ENCODE peak calls at places on chromosome 15, in four cellular contexts. G is HepG2, R is H1, I is GM12878. K is an unnamed sample.

GRCh38 chr15:25250906-25251622 is 187.8 kb downstream of the UBE3A start:
- DNase-seq in G (no peak), R (no peak), I (no peak), K (no peak)

GRCh38 chr15:40065166-40065565 is 26.2 kb upstream of the SRP14 start:
- DNase-seq in G (no peak), R (no peak), I (no peak), K (no peak)

GRCh38 chr15:84749111-84749991 is 959 bp downstream of the ZNF592 start:
- DNase-seq in G (peak), R (peak), I (no peak), K (no peak)

GRCh38 chr15:58331903-58332675 is 99.7 kb upstream of the LIPC start:
- DNase-seq in G (peak), R (no peak), I (peak), K (peak)

GRCh38 chr15:84819291-84819768 is 2.2 kb downstream of the ALPK3 start:
- DNase-seq in G (peak), R (no peak), I (no peak), K (no peak)

GRCh38 chr15:66833372-66833771 is 131.3 kb downstream of the SMAD6 start:
- DNase-seq in G (no peak), R (no peak), I (no peak), K (no peak)

GRCh38 chr15:57649138-57649537 is 57.4 kb upstream of the POLR2M start:
- DNase-seq in G (no peak), R (no peak), I (no peak), K (no peak)

GRCh38 chr15:93202405-93202804 is 113.4 kb upstream of the RGMA start:
- DNase-seq in G (no peak), R (peak), I (no peak), K (no peak)

GRCh38 chr15:99248000-99248727 is 1.2 kb downstream of the TTC23 start:
- DNase-seq in G (no peak), R (no peak), I (no peak), K (no peak)

GRCh38 chr15:39028069-39028468 is 463.5 kb upstream of the RASGRP1 start:
- DNase-seq in G (no peak), R (no peak), I (no peak), K (no peak)

GRCh38 chr15:57213783-57214366 is 162.4 kb upstream of the CGNL1 start:
- DNase-seq in G (peak), R (no peak), I (no peak), K (no peak)

GRCh38 chr15:85414495-85414894 is 34.1 kb downstream of the AKAP13 start:
- DNase-seq in G (no peak), R (no peak), I (no peak), K (no peak)

GRCh38 chr15:50123861-50124556 is 5.0 kb upstream of the ATP8B4 start:
- DNase-seq in G (no peak), R (no peak), I (no peak), K (no peak)

GRCh38 chr15:59191855-59192237 is 14.8 kb upstream of the LDHAL6B start:
- DNase-seq in G (no peak), R (no peak), I (no peak), K (no peak)

GRCh38 chr15:59687831-59688230 is 1.3 kb downstream of the BNIP2 start:
- DNase-seq in G (peak), R (no peak), I (peak), K (no peak)

GRCh38 chr15:73078291-73078690 is 26.0 kb downstream of the NEO1 start:
- DNase-seq in G (no peak), R (no peak), I (no peak), K (no peak)

GRCh38 chr15:82855286-82856092 is 46.1 kb downstream of the WHAMM start:
- DNase-seq in G (no peak), R (no peak), I (no peak), K (no peak)

GRCh38 chr15:45095661-45096060 is 18.3 kb downstream of the DUOX2 start:
- DNase-seq in G (no peak), R (no peak), I (no peak), K (no peak)

GRCh38 chr15:86916671-86917450 is 837.2 kb downstream of the AGBL1 start:
- DNase-seq in G (no peak), R (no peak), I (no peak), K (no peak)

GRCh38 chr15:75054172-75054897 is 30.9 kb downstream of the PPCDC start:
- DNase-seq in G (no peak), R (no peak), I (no peak), K (no peak)
- TF ChIP-seq SUZ12 in G (no peak), R (no peak), I (no peak), K (no peak)

GRCh38 chr15:52247481-52247880 is 48.1 kb downstream of the MYO5C start:
- DNase-seq in G (no peak), R (no peak), I (no peak), K (no peak)
- H3K4me3 ChIP-seq in G (no peak), R (no peak), I (no peak), K (no peak)

DNA sequence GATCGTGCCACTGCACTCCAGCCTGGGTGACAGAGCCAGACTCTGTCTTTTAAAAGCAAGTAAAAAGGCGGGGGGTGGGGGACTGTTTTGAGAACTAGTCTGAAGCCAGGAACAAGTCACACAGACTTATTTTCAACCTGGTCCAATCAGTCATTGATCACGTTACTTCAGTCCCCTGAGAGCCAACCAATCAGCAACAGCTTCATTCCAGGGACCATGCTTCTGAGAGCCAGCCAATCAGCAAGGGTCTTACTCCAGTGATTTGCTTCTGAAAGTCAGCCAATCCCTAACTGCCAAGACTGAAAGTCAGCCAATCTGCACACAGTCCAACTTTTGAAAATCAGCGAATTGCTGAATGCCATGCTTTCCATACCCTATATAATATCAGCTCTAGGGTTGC is 48.6 kb upstream of the C15orf39 start:
- DNase-seq in G (peak), R (no peak), I (no peak), K (no peak)
- H3K9ac ChIP-seq in G (peak), R (no peak), I (no peak), K (no peak)

GRCh38 chr15:78452485-78452884 is 14.5 kb downstream of the IREB2 start:
- DNase-seq in G (no peak), R (no peak), I (no peak), K (no peak)
- TF ChIP-seq SUZ12 in G (no peak), R (no peak), I (no peak), K (no peak)

DNA sequence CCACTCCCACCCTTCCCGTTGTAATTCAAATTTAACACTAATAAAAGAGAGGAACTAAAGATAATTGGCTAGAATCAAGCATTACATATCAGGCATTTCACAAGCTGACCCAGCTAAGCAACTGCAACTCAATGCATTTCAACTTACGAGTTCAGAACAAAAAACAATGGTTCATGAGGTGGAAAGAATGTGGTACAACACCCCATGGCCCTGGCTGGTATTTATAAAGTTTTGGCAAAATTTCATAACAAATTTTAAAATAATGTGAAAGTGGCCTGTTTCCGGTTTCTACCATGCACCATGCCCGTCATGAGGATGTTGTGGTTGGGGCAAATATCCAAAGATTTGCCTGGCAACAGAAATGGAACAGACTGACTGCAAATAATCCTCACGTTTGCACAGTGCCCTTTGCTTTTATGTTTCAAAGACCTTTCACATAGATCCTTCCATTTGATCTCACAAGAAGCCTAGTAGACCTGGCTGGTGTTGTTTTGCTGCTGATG is 455.3 kb upstream of the NR2F2 start:
- DNase-seq in G (peak), R (no peak), I (no peak), K (no peak)
- H3K4me3 ChIP-seq in G (no peak), R (no peak), I (no peak), K (no peak)

DNA sequence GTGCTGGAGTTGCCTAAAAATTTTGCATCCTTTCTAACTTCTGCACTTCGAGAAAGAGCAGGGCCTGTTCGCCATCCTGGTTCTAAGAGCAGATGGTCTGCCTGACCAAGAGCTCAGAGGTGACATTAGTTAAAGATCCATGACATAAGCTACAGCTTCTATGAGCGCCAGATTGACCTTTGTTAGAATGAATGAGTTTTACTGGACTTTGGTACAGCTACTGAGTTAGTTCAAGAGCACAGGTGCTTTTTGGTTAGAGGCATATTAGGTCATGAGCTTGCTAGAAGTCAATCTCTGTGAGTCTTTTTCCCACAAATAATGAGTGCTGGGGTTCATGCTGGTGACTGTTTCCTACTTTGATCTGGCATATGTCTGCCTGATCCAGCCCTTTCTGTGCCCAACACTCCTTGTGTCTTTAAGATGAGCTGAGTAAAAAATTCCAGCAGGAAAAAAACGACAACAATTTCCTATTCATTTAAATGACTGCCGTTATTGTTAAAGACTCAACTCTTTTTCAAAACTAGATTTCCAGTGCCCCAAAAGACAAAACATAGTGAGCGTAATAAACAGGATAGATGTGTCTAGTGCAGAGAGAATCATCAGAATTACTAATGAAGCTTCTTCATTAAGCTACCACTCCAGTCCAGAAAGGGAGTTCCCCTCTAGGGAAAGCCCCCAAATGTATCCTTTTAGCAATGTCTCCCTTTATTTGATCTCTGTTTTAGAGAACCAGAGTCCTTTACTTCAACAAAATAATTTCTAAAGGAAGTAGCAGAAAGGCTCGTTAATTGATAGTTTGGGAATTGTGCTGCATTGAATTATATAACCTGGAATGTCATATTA is 152.9 kb downstream of the SLCO3A1 start:
- DNase-seq in G (no peak), R (no peak), I (no peak), K (no peak)
- H3K9ac ChIP-seq in G (no peak), R (no peak), I (no peak), K (no peak)

GRCh38 chr15:71334434-71334833 is 219.2 kb downstream of the THSD4 start:
- DNase-seq in G (no peak), R (no peak), I (no peak), K (no peak)
- TF ChIP-seq SUZ12 in G (no peak), R (no peak), I (no peak), K (no peak)

DNA sequence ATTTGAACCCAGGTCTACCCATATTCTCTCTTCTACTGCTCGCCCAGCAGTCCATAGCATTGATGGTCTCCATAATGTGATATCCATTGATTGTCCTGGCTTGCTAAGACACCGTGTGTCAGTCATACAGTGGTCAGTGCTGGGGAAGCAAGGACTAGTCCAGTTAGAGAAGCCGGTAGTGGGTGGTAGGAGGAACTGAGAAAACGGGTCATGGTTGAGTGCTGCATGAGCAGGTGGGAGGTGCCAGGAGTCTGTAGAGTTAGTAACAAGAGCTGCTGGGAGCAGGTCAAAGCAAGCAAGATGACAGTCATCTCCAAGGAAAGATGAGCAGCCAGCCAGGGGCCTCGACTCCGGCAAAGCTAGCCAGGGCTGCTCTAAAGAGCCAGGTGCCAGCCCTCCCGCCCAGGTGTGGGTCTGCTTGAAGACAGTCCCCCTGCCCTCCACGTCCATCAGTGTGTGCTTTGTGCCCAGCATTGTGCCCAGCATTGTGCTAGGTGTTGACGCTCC is 29.5 kb upstream of the USP3 start:
- DNase-seq in G (peak), R (no peak), I (peak), K (no peak)
- H3K4me3 ChIP-seq in G (no peak), R (no peak), I (peak), K (no peak)

GRCh38 chr15:29756358-29757267 is 65.7 kb downstream of the TJP1 start:
- DNase-seq in G (no peak), R (no peak), I (no peak), K (no peak)
- H3K9ac ChIP-seq in G (no peak), R (no peak), I (no peak), K (no peak)